ENCODE peak calls at places on chromosomes 1 and 21, in eight cellular contexts. B is suprapubic skin, M is Calu3, W is IMR-90, C is fibroblast of lung, J is endothelial cell, Q is stomach, Y is cardiac muscle cell. X is an unnamed sample.

GRCh38 chr1:215292906-215293305 is 210.4 kb downstream of the KCNK2 start:
- DNase-seq in Y (no peak), M (no peak), J (no peak), Q (no peak), W (no peak), B (no peak), C (peak), X (no peak)

GRCh38 chr1:232574077-232574476 is 55.9 kb downstream of the SIPA1L2 start:
- DNase-seq in W (no peak), J (no peak), Q (no peak), B (no peak), M (no peak), Y (no peak), C (no peak), X (no peak)

GRCh38 chr1:229341811-229342304 is 989 bp downstream of the CCSAP start:
- DNase-seq in J (no peak), Y (no peak), M (no peak), Q (no peak), B (no peak), W (peak), C (no peak), X (no peak)

GRCh38 chr1:2610036-2610720 is 22.6 kb downstream of the MMEL1 start:
- DNase-seq in W (no peak), Y (no peak), C (no peak), B (peak), Q (no peak), J (no peak), M (no peak), X (no peak)

GRCh38 chr1:14738235-14738634 is 139.8 kb downstream of the KAZN start:
- DNase-seq in C (peak), M (no peak), Y (no peak), B (no peak), Q (no peak), J (no peak), W (no peak), X (no peak)

GRCh38 chr21:46083271-46084040 is 14.5 kb upstream of the COL6A2 start:
- DNase-seq in Y (no peak), C (no peak), W (no peak), M (no peak), B (no peak), Q (no peak), J (no peak), X (no peak)

GRCh38 chr1:150261367-150261766 is 3.8 kb downstream of the CA14 start:
- DNase-seq in M (no peak), W (no peak), C (no peak), J (no peak), B (no peak), Y (no peak), Q (no peak), X (no peak)

GRCh38 chr1:53604291-53604919 is 134.6 kb downstream of the GLIS1 start:
- DNase-seq in B (no peak), W (no peak), Q (no peak), M (no peak), C (peak), Y (no peak), J (no peak), X (peak)

GRCh38 chr1:209106237-209106741 is 477.2 kb upstream of the CAMK1G start:
- DNase-seq in B (no peak), J (no peak), M (no peak), C (peak), W (peak), Q (no peak), Y (no peak), X (no peak)

GRCh38 chr1:168285419-168285790 is 4.7 kb downstream of the TBX19 start:
- DNase-seq in Q (no peak), Y (peak), B (no peak), W (no peak), M (peak), J (no peak), C (peak), X (no peak)

GRCh38 chr1:64775152-64775551 is 30.3 kb downstream of the RAVER2 start:
- DNase-seq in Y (no peak), Q (no peak), M (no peak), W (no peak), J (no peak), B (no peak), C (no peak), X (no peak)

GRCh38 chr1:44237721-44238457 is 24.6 kb downstream of the DMAP1 start:
- DNase-seq in C (peak), W (peak), J (peak), B (no peak), Q (no peak), Y (peak), M (no peak), X (no peak)

GRCh38 chr1:52911541-52911940 is 10.0 kb downstream of the ECHDC2 start:
- DNase-seq in Y (no peak), Q (no peak), B (peak), C (no peak), W (no peak), J (no peak), M (no peak), X (no peak)

GRCh38 chr1:228285661-228286504 is 78.0 kb downstream of the OBSCN start:
- DNase-seq in M (no peak), J (no peak), B (peak), W (no peak), Q (no peak), C (no peak), Y (no peak), X (peak)

GRCh38 chr1:54255026-54255425 is 55.1 kb downstream of the MRPL37 start:
- DNase-seq in Y (no peak), Q (no peak), B (no peak), M (no peak), C (peak), W (peak), J (no peak), X (no peak)

GRCh38 chr21:45986316-45987051 is 4.9 kb downstream of the COL6A1 start:
- DNase-seq in W (no peak), B (peak), Y (no peak), M (no peak), Q (no peak), J (peak), C (no peak), X (peak)

GRCh38 chr1:217369996-217370551 is 260.8 kb downstream of the GPATCH2 start:
- DNase-seq in C (no peak), W (no peak), B (no peak), Y (no peak), J (no peak), M (no peak), Q (no peak), X (no peak)

GRCh38 chr1:9559673-9560072 is 20.4 kb downstream of the SLC25A33 start:
- DNase-seq in Q (no peak), J (no peak), Y (no peak), W (no peak), M (no peak), B (no peak), C (no peak), X (no peak)

GRCh38 chr1:91613594-91613993 is 112.9 kb downstream of the CDC7 start:
- DNase-seq in J (no peak), Y (no peak), C (no peak), W (peak), B (no peak), Q (no peak), M (peak), X (no peak)

GRCh38 chr1:100009458-100009857 is 39.7 kb downstream of the SLC35A3 start:
- DNase-seq in W (peak), J (no peak), B (no peak), Q (no peak), C (peak), Y (no peak), M (no peak), X (no peak)

GRCh38 chr1:24294228-24294672 is 24.9 kb upstream of the GRHL3 start:
- DNase-seq in C (peak), W (peak), M (no peak), Y (no peak), B (no peak), J (no peak), Q (no peak), X (no peak)

GRCh38 chr1:160781129-160781808 is 14.7 kb upstream of the LY9 start:
- DNase-seq in Q (peak), C (no peak), W (no peak), B (no peak), M (peak), J (no peak), Y (no peak), X (no peak)

GRCh38 chr21:30257773-30258172 is 25.0 kb downstream of the KRTAP24-1 start:
- DNase-seq in W (no peak), B (no peak), C (no peak), J (peak), Q (no peak), M (peak), Y (peak), X (no peak)

GRCh38 chr1:178004926-178005391 is 35.1 kb upstream of the SEC16B start:
- DNase-seq in M (no peak), Q (no peak), Y (no peak), B (no peak), C (peak), W (peak), J (no peak), X (no peak)

GRCh38 chr1:214514819-214515383 is 36.5 kb downstream of the PTPN14 start:
- DNase-seq in C (no peak), Y (no peak), M (no peak), W (no peak), B (no peak), J (no peak), Q (no peak), X (no peak)

GRCh38 chr1:941588-942383 is 17.3 kb downstream of the NOC2L start:
- DNase-seq in J (no peak), M (peak), Y (peak), C (peak), W (peak), Q (peak), B (no peak), X (no peak)

GRCh38 chr1:30844631-30845030 is 63.9 kb downstream of the SDC3 start:
- DNase-seq in Q (no peak), C (no peak), J (no peak), W (no peak), B (no peak), Y (no peak), M (no peak), X (no peak)

GRCh38 chr1:35476099-35476674 is 81.0 kb downstream of the KIAA0319L start:
- DNase-seq in B (no peak), J (no peak), C (no peak), Q (no peak), W (peak), Y (no peak), M (no peak), X (no peak)

GRCh38 chr1:167460836-167461235 is 57.5 kb downstream of the CD247 start:
- DNase-seq in Y (no peak), J (no peak), C (no peak), Q (no peak), W (no peak), M (no peak), B (no peak), X (no peak)

GRCh38 chr21:32101206-32101763 is 177.6 kb downstream of the MIS18A start:
- DNase-seq in Q (no peak), J (no peak), B (no peak), Y (no peak), C (no peak), W (no peak), M (no peak), X (no peak)

GRCh38 chr21:32102426-32102825 is 176.4 kb downstream of the MIS18A start:
- DNase-seq in J (no peak), W (peak), M (no peak), Y (no peak), Q (no peak), B (no peak), C (peak), X (no peak)

GRCh38 chr21:32099812-32100416 is 178.9 kb downstream of the MIS18A start:
- DNase-seq in J (no peak), W (peak), M (no peak), C (no peak), Y (no peak), Q (no peak), B (no peak), X (no peak)

GRCh38 chr21:32103361-32103760 is 175.5 kb downstream of the MIS18A start:
- DNase-seq in Q (no peak), W (no peak), M (no peak), C (no peak), Y (no peak), J (no peak), B (no peak), X (no peak)
- TF ChIP-seq CTCF in Q (no peak), W (no peak), M (no peak), C (no peak), Y (no peak), J (no peak), B (no peak), X (no peak)

DNA sequence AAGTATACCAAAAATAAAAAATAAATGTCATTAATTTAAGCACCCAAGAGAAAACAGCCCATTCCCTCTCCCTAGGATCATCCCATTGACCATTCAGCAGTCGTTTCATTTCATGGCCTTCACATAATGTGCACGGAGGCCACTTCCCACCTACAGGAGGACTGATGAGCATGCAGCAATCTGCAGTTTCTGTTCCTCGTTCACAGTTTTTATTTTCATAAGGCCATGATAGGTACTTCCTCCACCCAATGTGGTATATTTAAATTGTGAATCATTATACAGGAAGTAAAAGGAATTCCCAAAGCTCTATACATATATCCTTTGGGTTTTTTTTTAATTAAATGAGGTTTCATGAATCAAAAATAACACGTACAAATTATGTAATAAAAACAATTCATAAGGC is 27.7 kb upstream of the SLC44A3 start:
- DNase-seq in W (peak), Y (no peak), M (peak), B (no peak), Q (no peak), C (peak), J (no peak), X (no peak)
- TF ChIP-seq CTCF in W (peak), Y (peak), M (peak), B (no peak), Q (no peak), C (peak), J (no peak), X (peak)

DNA sequence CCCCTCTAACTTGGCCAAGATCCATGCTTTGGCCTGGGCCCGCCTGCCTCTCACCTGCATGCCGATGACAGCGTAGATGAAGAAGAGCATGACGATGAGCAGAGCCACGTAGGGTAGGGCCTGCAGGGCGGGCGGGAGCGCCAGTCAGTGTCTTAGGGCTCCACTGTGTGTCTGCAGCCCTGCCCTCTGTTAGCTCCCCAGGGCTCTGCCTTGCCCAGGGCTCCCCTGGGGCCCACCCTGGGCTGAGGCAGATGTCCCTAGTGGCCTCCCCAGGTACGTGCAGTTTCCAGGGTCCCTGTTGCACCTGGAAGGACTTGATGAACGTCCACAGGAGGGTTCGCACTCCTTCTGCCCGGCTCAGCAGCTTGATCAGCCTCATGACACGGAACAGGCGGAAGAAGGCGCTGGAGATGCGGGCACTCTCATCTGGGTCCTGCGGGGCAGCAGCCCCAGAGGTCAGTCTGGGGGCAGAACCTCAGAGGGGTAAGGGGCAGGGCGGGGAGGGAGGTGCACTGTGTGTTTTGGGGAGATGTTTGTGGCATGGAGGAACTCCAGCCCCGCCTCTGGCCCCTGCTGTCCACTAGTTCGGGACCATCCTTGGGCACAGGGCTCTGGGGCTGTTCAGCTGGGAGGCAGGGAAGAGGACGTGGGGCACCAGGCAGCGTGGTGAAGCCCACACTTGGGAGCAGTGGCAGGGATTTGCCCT is 29.8 kb upstream of the KIF21B start:
- DNase-seq in C (no peak), M (peak), W (no peak), J (no peak), Y (no peak), Q (no peak), B (no peak), X (no peak)
- TF ChIP-seq CTCF in C (no peak), M (peak), W (no peak), J (no peak), Y (no peak), Q (no peak), B (no peak), X (no peak)

DNA sequence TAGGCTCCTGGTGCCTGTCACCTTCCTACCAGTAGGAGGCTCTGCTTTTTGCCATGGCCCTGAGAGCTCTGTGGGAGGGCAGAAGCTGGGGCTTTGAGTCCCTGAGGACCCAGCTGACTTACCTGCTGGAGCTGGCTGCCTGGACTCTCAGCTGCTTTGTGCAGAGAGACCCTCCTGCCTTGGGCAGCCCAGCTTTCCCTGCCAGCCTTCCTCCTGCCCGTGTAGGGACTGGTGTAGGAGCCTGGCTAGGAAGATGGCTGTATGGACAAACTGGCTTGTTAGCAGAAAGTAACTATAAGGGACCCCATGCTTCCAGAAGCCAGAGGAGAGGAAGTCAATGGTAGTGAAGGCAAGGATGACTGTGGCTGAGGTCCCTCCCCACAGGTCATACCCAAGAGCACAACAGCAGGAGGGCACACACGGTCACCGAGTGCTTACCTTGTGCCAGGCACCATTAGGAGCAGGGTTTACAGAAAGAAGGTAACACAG is 9.7 kb upstream of the CELSR2 start:
- DNase-seq in W (peak), Q (no peak), B (peak), C (peak), J (peak), M (peak), Y (peak), X (no peak)
- TF ChIP-seq CTCF in W (peak), Q (peak), B (no peak), C (peak), J (peak), M (peak), Y (peak), X (peak)

DNA sequence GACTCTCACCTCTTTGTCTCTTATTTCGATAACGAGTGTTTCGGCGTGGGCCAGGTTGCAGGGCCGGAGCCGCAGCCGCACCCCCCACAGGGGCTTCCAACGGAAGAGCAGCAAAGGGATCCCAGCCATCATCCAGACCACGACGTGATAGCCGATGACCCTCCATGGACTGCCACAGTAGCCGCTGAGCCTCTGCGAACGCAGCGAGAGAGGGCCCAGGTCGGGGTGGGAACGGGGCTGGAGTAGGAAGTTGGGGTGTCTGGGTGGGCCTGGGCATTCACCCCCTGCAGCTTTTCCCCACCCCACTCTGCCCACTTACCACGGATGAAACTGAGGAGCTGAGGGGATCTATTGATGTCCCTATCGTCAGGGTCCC is 6.4 kb downstream of the ATP13A2 start:
- DNase-seq in W (no peak), M (no peak), J (no peak), Q (no peak), C (no peak), Y (no peak), B (no peak), X (no peak)
- TF ChIP-seq CTCF in W (no peak), M (no peak), J (no peak), Q (no peak), C (no peak), Y (no peak), B (no peak), X (no peak)

X was measured in chondrocyte.